ENCODE peak calls at places on chromosome 19, in ten cellular contexts. M is brain microvascular endothelial cell; W is neural progenitor cell; F is endothelial cell of umbilical vein; K is stimulated activated CD4-positive, alpha-beta T cell treated with anti-CD3 and anti-CD28 coated beads, Interleukin-4, amount 100 ng/mL, for 24 hours; A is CD8-positive, alpha-beta T cell; H is activated T-cell treated with anti-CD3 and anti-CD28 coated beads for 1 hour; Q is activated CD4-positive, alpha-beta memory T cell treated with anti-CD3 and anti-CD28 coated beads, Interleukin-2, amount 10 ng/mL, durations not matched to agents 7 days and 5 days; C is RWPE1; R is AG08395. J is an unnamed sample.

GRCh38 chr19:14366529-14366928 is 14.7 kb upstream of the ADGRE5 start:
- DNase-seq in W (peak), C (peak), H (peak), K (peak), Q (peak), A (peak), F (peak), R (peak), M (peak), J (peak)

GRCh38 chr19:4703671-4704316 is 19.8 kb downstream of the DPP9 start:
- DNase-seq in M (no peak), W (no peak), K (no peak), A (no peak), C (no peak), H (no peak), F (no peak), Q (no peak), R (no peak), J (no peak)

GRCh38 chr19:49809155-49809986 is 3.7 kb downstream of the FUZ start:
- DNase-seq in F (peak), R (peak), K (peak), Q (peak), W (peak), A (peak), M (no peak), H (peak), C (peak), J (no peak)

GRCh38 chr19:4539697-4540581 is at the start of gene LRG1:
- DNase-seq in K (no peak), R (no peak), A (no peak), W (no peak), F (peak), Q (no peak), M (no peak), C (no peak), H (no peak), J (peak)

GRCh38 chr19:14177496-14178074 is 28.4 kb downstream of the ADGRL1 start:
- DNase-seq in C (no peak), A (no peak), M (no peak), W (no peak), Q (no peak), F (no peak), H (no peak), K (no peak), R (no peak), J (no peak)

GRCh38 chr19:30222428-30222873 is 149.7 kb upstream of the ZNF536 start:
- DNase-seq in Q (no peak), R (peak), K (no peak), C (no peak), W (peak), M (no peak), H (no peak), F (no peak), A (no peak), J (no peak)

GRCh38 chr19:53977991-53978731 is 13.3 kb upstream of the CACNG6 start:
- DNase-seq in R (peak), Q (peak), K (peak), F (peak), W (peak), C (peak), A (no peak), M (peak), H (no peak), J (no peak)

GRCh38 chr19:45640849-45641273 is 1.7 kb upstream of the EML2 start:
- DNase-seq in C (peak), K (peak), W (peak), Q (peak), F (no peak), A (no peak), H (no peak), R (no peak), M (no peak), J (no peak)

GRCh38 chr19:35585844-35586243 is at the start of gene PMIS2:
- DNase-seq in Q (no peak), C (peak), F (no peak), W (peak), M (no peak), H (no peak), K (peak), R (no peak), A (no peak), J (no peak)

GRCh38 chr19:13100031-13100588 is 2.5 kb downstream of the LYL1 start:
- DNase-seq in M (no peak), H (no peak), C (no peak), A (peak), R (no peak), W (no peak), K (peak), Q (peak), F (peak), J (peak)

GRCh38 chr19:17489392-17490030 is 19.2 kb downstream of the SLC27A1 start:
- DNase-seq in K (no peak), R (no peak), W (no peak), H (no peak), Q (no peak), F (peak), A (no peak), C (no peak), M (no peak), J (no peak)

GRCh38 chr19:24074720-24075119 is 12.3 kb upstream of the ZNF254 start:
- DNase-seq in A (peak), K (no peak), M (peak), W (no peak), R (peak), Q (no peak), F (no peak), H (no peak), C (no peak), J (no peak)

GRCh38 chr19:39320948-39321831 is 527 bp upstream of the LRFN1 start:
- DNase-seq in A (no peak), F (no peak), K (no peak), R (no peak), C (no peak), M (no peak), Q (no peak), W (no peak), H (no peak), J (no peak)

GRCh38 chr19:13037161-13037560 is 41.9 kb downstream of the NFIX start:
- DNase-seq in R (peak), M (peak), H (no peak), W (no peak), A (no peak), C (peak), K (no peak), F (peak), Q (no peak), J (no peak)

GRCh38 chr19:34639491-34640085 is 37.4 kb downstream of the SCGB2B2 start:
- DNase-seq in A (peak), M (peak), C (peak), W (peak), Q (peak), H (peak), F (peak), R (peak), K (peak), J (peak)

GRCh38 chr19:12834976-12835757 is 788 bp upstream of the RTBDN start:
- DNase-seq in F (no peak), H (no peak), M (no peak), Q (peak), C (no peak), K (peak), W (peak), R (peak), A (no peak), J (no peak)

GRCh38 chr19:15280915-15281683 is 48.9 kb upstream of the EPHX3 start:
- DNase-seq in Q (no peak), W (peak), F (peak), H (no peak), M (peak), R (peak), C (peak), A (no peak), K (no peak), J (no peak)

GRCh38 chr19:32908641-32909190 is 39.1 kb upstream of the SLC7A9 start:
- DNase-seq in A (no peak), M (no peak), W (no peak), C (no peak), F (no peak), H (no peak), K (no peak), Q (no peak), R (no peak), J (no peak)

GRCh38 chr19:44908836-44909201 is 3.2 kb downstream of the APOE start:
- DNase-seq in H (no peak), C (no peak), Q (no peak), M (no peak), A (no peak), R (no peak), F (no peak), W (no peak), K (no peak), J (no peak)

GRCh38 chr19:19543640-19544039 is 5.6 kb downstream of the CILP2 start:
- DNase-seq in M (no peak), K (no peak), Q (no peak), F (no peak), A (no peak), C (no peak), H (no peak), W (no peak), R (no peak), J (no peak)

GRCh38 chr19:45922281-45922680 is 7.7 kb upstream of the NANOS2 start:
- DNase-seq in C (no peak), R (no peak), W (peak), H (no peak), Q (no peak), A (no peak), F (no peak), M (no peak), K (no peak), J (no peak)

GRCh38 chr19:3525052-3525451 is 13.9 kb upstream of the TEKTIP1 start:
- DNase-seq in Q (no peak), C (no peak), A (no peak), W (no peak), H (no peak), F (no peak), M (no peak), R (no peak), K (no peak), J (no peak)

GRCh38 chr19:48102870-48103751 is 7.5 kb downstream of the PLA2G4C start:
- DNase-seq in F (peak), W (peak), K (peak), A (no peak), H (peak), Q (peak), M (peak), C (peak), R (peak), J (no peak)

J was measured in KG1.